ENCODE peak calls at places on chromosomes 5 and 9, in five cellular contexts. One of them, this sample, is unnamed.

GRCh38 chr9:35618854-35619799 is 914 bp upstream of the CD72 start:
- DNase-seq in pancreas: no peak
- DNase-seq in GM12891: no peak
- DNase-seq in NCI-H2081: no peak
- DNase-seq in iPS-NIHi11: no peak
- DNase-seq in this sample: no peak

GRCh38 chr5:27038476-27038875 is at the start of gene CDH9:
- DNase-seq in GM12891: no peak
- DNase-seq in NCI-H2081: no peak
- DNase-seq in iPS-NIHi11: peak
- DNase-seq in pancreas: no peak
- DNase-seq in this sample: no peak

GRCh38 chr9:92718086-92719001 is 46.3 kb downstream of the BICD2 start:
- DNase-seq in iPS-NIHi11: peak
- DNase-seq in pancreas: no peak
- DNase-seq in GM12891: no peak
- DNase-seq in NCI-H2081: no peak
- DNase-seq in this sample: no peak

GRCh38 chr9:127783111-127783621 is 2.7 kb upstream of the CDK9 start:
- DNase-seq in NCI-H2081: no peak
- DNase-seq in GM12891: no peak
- DNase-seq in pancreas: no peak
- DNase-seq in iPS-NIHi11: no peak
- DNase-seq in this sample: no peak

GRCh38 chr5:64458948-64459347 is 46.9 kb upstream of the RGS7BP start:
- DNase-seq in pancreas: no peak
- DNase-seq in NCI-H2081: no peak
- DNase-seq in iPS-NIHi11: no peak
- DNase-seq in GM12891: no peak
- DNase-seq in this sample: no peak

GRCh38 chr5:35924950-35925722 is 13.3 kb downstream of the CAPSL start:
- DNase-seq in NCI-H2081: peak
- DNase-seq in pancreas: peak
- DNase-seq in GM12891: peak
- DNase-seq in iPS-NIHi11: peak
- DNase-seq in this sample: peak

GRCh38 chr5:157549283-157549629 is 26.3 kb downstream of the ADAM19 start:
- DNase-seq in iPS-NIHi11: no peak
- DNase-seq in GM12891: no peak
- DNase-seq in NCI-H2081: no peak
- DNase-seq in pancreas: no peak
- DNase-seq in this sample: no peak

GRCh38 chr5:78009937-78010527 is 233.9 kb upstream of the TBCA start:
- DNase-seq in GM12891: no peak
- DNase-seq in NCI-H2081: no peak
- DNase-seq in iPS-NIHi11: no peak
- DNase-seq in pancreas: no peak
- DNase-seq in this sample: no peak

GRCh38 chr5:154136141-154136540 is 54.4 kb upstream of the GALNT10 start:
- DNase-seq in iPS-NIHi11: no peak
- DNase-seq in pancreas: no peak
- DNase-seq in NCI-H2081: no peak
- DNase-seq in GM12891: no peak
- DNase-seq in this sample: no peak

GRCh38 chr5:38926121-38926520 is 80.3 kb downstream of the OSMR start:
- DNase-seq in NCI-H2081: no peak
- DNase-seq in iPS-NIHi11: no peak
- DNase-seq in GM12891: no peak
- DNase-seq in pancreas: no peak
- DNase-seq in this sample: no peak

GRCh38 chr9:77883846-77884771 is 147.5 kb downstream of the GNAQ start:
- DNase-seq in GM12891: no peak
- DNase-seq in iPS-NIHi11: peak
- DNase-seq in NCI-H2081: no peak
- DNase-seq in pancreas: no peak
- DNase-seq in this sample: no peak

GRCh38 chr5:122076669-122077450 is 1.2 kb downstream of the LOX start:
- DNase-seq in NCI-H2081: peak
- DNase-seq in iPS-NIHi11: peak
- DNase-seq in GM12891: peak
- DNase-seq in pancreas: peak
- DNase-seq in this sample: peak

GRCh38 chr5:57173026-57173317 is 887 bp upstream of the GPBP1 start:
- DNase-seq in GM12891: no peak
- DNase-seq in pancreas: no peak
- DNase-seq in iPS-NIHi11: no peak
- DNase-seq in NCI-H2081: no peak
- DNase-seq in this sample: no peak

GRCh38 chr9:77708416-77708815 is 60.3 kb upstream of the GNA14 start:
- DNase-seq in GM12891: no peak
- DNase-seq in pancreas: no peak
- DNase-seq in iPS-NIHi11: no peak
- DNase-seq in NCI-H2081: no peak
- DNase-seq in this sample: no peak

GRCh38 chr5:61347088-61347487 is 15.0 kb downstream of the ZSWIM6 start:
- DNase-seq in GM12891: no peak
- DNase-seq in pancreas: no peak
- DNase-seq in iPS-NIHi11: no peak
- DNase-seq in NCI-H2081: no peak
- DNase-seq in this sample: no peak

GRCh38 chr5:32044904-32045303 is 129.2 kb downstream of the GOLPH3 start:
- DNase-seq in NCI-H2081: no peak
- DNase-seq in pancreas: no peak
- DNase-seq in GM12891: no peak
- DNase-seq in iPS-NIHi11: no peak
- DNase-seq in this sample: no peak

GRCh38 chr5:14202462-14202861 is 59.3 kb downstream of the TRIO start:
- DNase-seq in pancreas: no peak
- DNase-seq in iPS-NIHi11: no peak
- DNase-seq in GM12891: no peak
- DNase-seq in NCI-H2081: no peak
- DNase-seq in this sample: no peak

GRCh38 chr9:91060520-91061343 is 259.1 kb downstream of the SYK start:
- DNase-seq in iPS-NIHi11: peak
- DNase-seq in NCI-H2081: peak
- DNase-seq in GM12891: no peak
- DNase-seq in pancreas: peak
- DNase-seq in this sample: peak

GRCh38 chr5:177490992-177491391 is 6.4 kb downstream of the PDLIM7 start:
- DNase-seq in pancreas: no peak
- DNase-seq in iPS-NIHi11: no peak
- DNase-seq in GM12891: no peak
- DNase-seq in NCI-H2081: no peak
- DNase-seq in this sample: no peak

This sample was measured in SHP77 treated with DMSO at 0.1 percent for 48 hours.